ENCODE peak calls at places on chromosomes 3 and 15, in five cellular contexts. One of them, this sample, is unnamed.

GRCh38 chr15:74988007-74988800 is 7.2 kb upstream of the SCAMP5 start:
- DNase-seq in HCT116: peak; percentile 41
- DNase-seq in breast epithelium: no peak
- DNase-seq in uterus: no peak
- DNase-seq in testis: no peak
- DNase-seq in this sample: no peak

GRCh38 chr3:195802261-195802701 is 9.4 kb downstream of the MUC4 start:
- DNase-seq in HCT116: no peak
- DNase-seq in breast epithelium: no peak
- DNase-seq in uterus: no peak
- DNase-seq in testis: peak; percentile 61
- DNase-seq in this sample: no peak

GRCh38 chr3:98733778-98734281 is 29.3 kb upstream of the ST3GAL6 start:
- DNase-seq in HCT116: no peak
- DNase-seq in breast epithelium: no peak
- DNase-seq in uterus: no peak
- DNase-seq in testis: peak; percentile 41
- DNase-seq in this sample: peak; percentile 46

GRCh38 chr3:126341755-126342150 is 15.5 kb downstream of the KLF15 start:
- DNase-seq in HCT116: no peak
- DNase-seq in breast epithelium: peak; percentile 12
- DNase-seq in uterus: no peak
- DNase-seq in testis: peak; percentile 13
- DNase-seq in this sample: no peak

GRCh38 chr3:20622304-20622703 is 436.3 kb upstream of the SGO1 start:
- DNase-seq in HCT116: no peak
- DNase-seq in breast epithelium: no peak
- DNase-seq in uterus: no peak
- DNase-seq in testis: no peak
- DNase-seq in this sample: no peak

GRCh38 chr3:167110906-167111305 is 269.2 kb downstream of the ZBBX start:
- DNase-seq in HCT116: no peak
- DNase-seq in breast epithelium: no peak
- DNase-seq in uterus: no peak
- DNase-seq in testis: no peak
- DNase-seq in this sample: no peak

GRCh38 chr3:102105113-102105642 is 255.9 kb downstream of the NFKBIZ start:
- DNase-seq in HCT116: no peak
- DNase-seq in breast epithelium: no peak
- DNase-seq in uterus: no peak
- DNase-seq in testis: no peak
- DNase-seq in this sample: no peak

GRCh38 chr15:27563765-27564164 is 535.4 kb downstream of the OCA2 start:
- DNase-seq in HCT116: no peak
- DNase-seq in breast epithelium: no peak
- DNase-seq in uterus: no peak
- DNase-seq in testis: no peak
- DNase-seq in this sample: no peak

GRCh38 chr15:36449084-36449661 is 130.3 kb upstream of the CDIN1 start:
- DNase-seq in HCT116: peak; percentile 83
- DNase-seq in breast epithelium: no peak
- DNase-seq in uterus: no peak
- DNase-seq in testis: no peak
- DNase-seq in this sample: no peak

GRCh38 chr3:12138044-12138443 is 20.7 kb downstream of the TIMP4 start:
- DNase-seq in HCT116: peak; percentile 8
- DNase-seq in breast epithelium: no peak
- DNase-seq in uterus: no peak
- DNase-seq in testis: peak; percentile 47
- DNase-seq in this sample: no peak

GRCh38 chr3:30681276-30682211 is 75.1 kb downstream of the TGFBR2 start:
- DNase-seq in HCT116: no peak
- DNase-seq in breast epithelium: no peak
- DNase-seq in uterus: peak; percentile 67
- DNase-seq in testis: peak; percentile 59
- DNase-seq in this sample: no peak

GRCh38 chr3:172201136-172201989 is 162.0 kb downstream of the FNDC3B start:
- DNase-seq in HCT116: no peak
- DNase-seq in breast epithelium: peak; percentile 82
- DNase-seq in uterus: peak; percentile 66
- DNase-seq in testis: peak; percentile 60
- DNase-seq in this sample: peak; percentile 24

GRCh38 chr3:47294392-47294791 is 11.6 kb downstream of the KLHL18 start:
- DNase-seq in HCT116: no peak
- DNase-seq in breast epithelium: no peak
- DNase-seq in uterus: no peak
- DNase-seq in testis: no peak
- DNase-seq in this sample: no peak

GRCh38 chr3:14492948-14493881 is 46.9 kb downstream of the GRIP2 start:
- DNase-seq in HCT116: no peak
- DNase-seq in breast epithelium: no peak
- DNase-seq in uterus: no peak
- DNase-seq in testis: peak; percentile 47
- DNase-seq in this sample: no peak

GRCh38 chr15:50828610-50829206 is 63.2 kb upstream of the SPPL2A start:
- DNase-seq in HCT116: peak; percentile 27
- DNase-seq in breast epithelium: no peak
- DNase-seq in uterus: peak; percentile 28
- DNase-seq in testis: no peak
- DNase-seq in this sample: no peak

GRCh38 chr3:139326131-139326530 is 17.7 kb upstream of the MRPS22 start:
- DNase-seq in HCT116: no peak
- DNase-seq in breast epithelium: no peak
- DNase-seq in uterus: no peak
- DNase-seq in testis: no peak
- DNase-seq in this sample: no peak

GRCh38 chr15:25693321-25694237 is 169.5 kb downstream of the ATP10A start:
- DNase-seq in HCT116: no peak
- DNase-seq in breast epithelium: peak; percentile 50
- DNase-seq in uterus: no peak
- DNase-seq in testis: peak; percentile 64
- DNase-seq in this sample: no peak

GRCh38 chr3:185986201-185986600 is 48.4 kb upstream of the TRA2B start:
- DNase-seq in HCT116: no peak
- DNase-seq in breast epithelium: no peak
- DNase-seq in uterus: no peak
- DNase-seq in testis: peak; percentile 46
- DNase-seq in this sample: no peak

GRCh38 chr3:180421221-180421620 is 180.7 kb upstream of the TTC14 start:
- DNase-seq in HCT116: no peak
- DNase-seq in breast epithelium: no peak
- DNase-seq in uterus: no peak
- DNase-seq in testis: no peak
- DNase-seq in this sample: no peak

GRCh38 chr15:101088788-101089578 is 162.9 kb downstream of the CHSY1 start:
- DNase-seq in HCT116: peak; percentile 26
- DNase-seq in breast epithelium: peak; percentile 74
- DNase-seq in uterus: peak; percentile 55
- DNase-seq in testis: peak; percentile 82
- DNase-seq in this sample: peak; percentile 59

GRCh38 chr15:34812369-34812768 is 17.0 kb upstream of the ACTC1 start:
- DNase-seq in HCT116: no peak
- DNase-seq in breast epithelium: no peak
- DNase-seq in uterus: no peak
- DNase-seq in testis: no peak
- DNase-seq in this sample: no peak

GRCh38 chr3:9081201-9081818 is 118.0 kb upstream of the RAD18 start:
- DNase-seq in HCT116: no peak
- DNase-seq in breast epithelium: no peak
- DNase-seq in uterus: no peak
- DNase-seq in testis: no peak
- DNase-seq in this sample: no peak

GRCh38 chr3:65356331-65357286 is 668.8 kb upstream of the ADAMTS9 start:
- DNase-seq in HCT116: no peak
- DNase-seq in breast epithelium: no peak
- DNase-seq in uterus: no peak
- DNase-seq in testis: peak; percentile 20
- DNase-seq in this sample: no peak

GRCh38 chr3:179416681-179417080 is 34.6 kb downstream of the GNB4 start:
- DNase-seq in HCT116: no peak
- DNase-seq in breast epithelium: no peak
- DNase-seq in uterus: no peak
- DNase-seq in testis: no peak
- DNase-seq in this sample: no peak

GRCh38 chr15:52428297-52428696 is 100.4 kb downstream of the MYO5A start:
- DNase-seq in HCT116: no peak
- DNase-seq in breast epithelium: no peak
- DNase-seq in uterus: no peak
- DNase-seq in testis: no peak
- DNase-seq in this sample: no peak

GRCh38 chr3:30913176-30913575 is 18.7 kb upstream of the GADL1 start:
- DNase-seq in HCT116: no peak
- DNase-seq in breast epithelium: no peak
- DNase-seq in uterus: no peak
- DNase-seq in testis: no peak
- DNase-seq in this sample: no peak

DNA sequence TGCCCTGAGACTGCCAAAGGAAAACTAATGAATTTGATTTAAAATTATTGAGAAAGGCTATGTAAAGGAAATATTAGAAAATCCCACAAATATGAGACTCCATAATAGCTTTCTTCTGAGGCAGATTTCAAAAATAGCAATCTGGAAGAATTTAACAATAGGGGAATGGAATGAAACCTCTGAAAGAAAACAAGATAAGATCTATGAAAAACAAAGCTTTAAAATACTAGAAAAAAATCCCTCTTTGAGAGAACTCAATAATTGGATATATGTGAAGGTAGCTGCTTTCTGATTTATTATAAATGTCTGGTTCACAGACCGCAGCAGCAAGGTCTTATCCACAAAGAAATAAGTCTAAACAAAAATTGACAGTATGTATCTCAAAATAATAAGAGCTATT is 319.5 kb upstream of the THBS1 start:
- DNase-seq in HCT116: no peak
- DNase-seq in breast epithelium: no peak
- DNase-seq in uterus: no peak
- DNase-seq in testis: no peak
- DNase-seq in this sample: no peak
- TF ChIP-seq CTCF in HCT116: no peak
- TF ChIP-seq CTCF in breast epithelium: no peak
- TF ChIP-seq CTCF in uterus: no peak
- TF ChIP-seq CTCF in testis: no peak
- TF ChIP-seq CTCF in this sample: no peak

GRCh38 chr3:49164983-49165720 is 979 bp downstream of the CCDC71 start:
- DNase-seq in HCT116: no peak
- DNase-seq in breast epithelium: no peak
- DNase-seq in uterus: no peak
- DNase-seq in testis: no peak
- DNase-seq in this sample: no peak
- TF ChIP-seq POLR2A in HCT116: no peak
- TF ChIP-seq POLR2A in breast epithelium: no peak
- TF ChIP-seq POLR2A in uterus: no peak
- TF ChIP-seq POLR2A in testis: no peak
- TF ChIP-seq POLR2A in this sample: no peak

GRCh38 chr3:164883161-164883560 is 195.1 kb downstream of the SI start:
- DNase-seq in HCT116: no peak
- DNase-seq in breast epithelium: no peak
- DNase-seq in uterus: no peak
- DNase-seq in testis: no peak
- DNase-seq in this sample: no peak
- H3K27ac ChIP-seq in HCT116: no peak overlapping the region
- H3K27ac ChIP-seq in breast epithelium: no peak overlapping the region
- H3K27ac ChIP-seq in uterus: no peak overlapping the region
- H3K27ac ChIP-seq in testis: no peak overlapping the region
- H3K27ac ChIP-seq in this sample: no peak overlapping the region

DNA sequence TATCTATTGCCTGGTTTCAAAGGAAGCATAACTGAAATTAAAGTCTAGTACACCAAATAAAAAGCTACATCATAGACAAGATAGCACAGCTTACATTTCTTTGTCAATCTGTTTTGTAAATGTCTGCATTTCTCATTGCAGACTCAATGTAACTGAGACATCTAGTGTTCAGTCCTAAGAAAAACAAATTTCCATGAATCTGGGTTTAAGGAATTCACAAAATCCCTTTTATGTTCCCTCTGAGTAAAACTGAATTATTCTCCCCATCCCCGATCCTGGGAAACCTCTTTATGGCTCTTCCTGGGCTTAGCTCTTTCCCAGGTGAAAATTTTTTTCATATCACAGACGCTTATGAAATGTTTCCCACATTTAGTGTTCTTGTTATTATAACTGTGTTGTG is 21.6 kb upstream of the RASA2 start:
- DNase-seq in HCT116: no peak
- DNase-seq in breast epithelium: no peak
- DNase-seq in uterus: no peak
- DNase-seq in testis: no peak
- DNase-seq in this sample: no peak
- TF ChIP-seq CTCF in HCT116: no peak
- TF ChIP-seq CTCF in breast epithelium: no peak
- TF ChIP-seq CTCF in uterus: no peak
- TF ChIP-seq CTCF in testis: no peak
- TF ChIP-seq CTCF in this sample: no peak

GRCh38 chr3:119555309-119555735 is 4.1 kb downstream of the CD80 start:
- DNase-seq in HCT116: no peak
- DNase-seq in breast epithelium: no peak
- DNase-seq in uterus: no peak
- DNase-seq in testis: no peak
- DNase-seq in this sample: no peak

GRCh38 chr3:119551525-119552063 is 7.8 kb downstream of the CD80 start:
- DNase-seq in HCT116: no peak
- DNase-seq in breast epithelium: no peak
- DNase-seq in uterus: no peak
- DNase-seq in testis: no peak
- DNase-seq in this sample: no peak

GRCh38 chr3:119555929-119556328 is 3.5 kb downstream of the CD80 start:
- DNase-seq in HCT116: no peak
- DNase-seq in breast epithelium: no peak
- DNase-seq in uterus: no peak
- DNase-seq in testis: no peak
- DNase-seq in this sample: no peak

DNA sequence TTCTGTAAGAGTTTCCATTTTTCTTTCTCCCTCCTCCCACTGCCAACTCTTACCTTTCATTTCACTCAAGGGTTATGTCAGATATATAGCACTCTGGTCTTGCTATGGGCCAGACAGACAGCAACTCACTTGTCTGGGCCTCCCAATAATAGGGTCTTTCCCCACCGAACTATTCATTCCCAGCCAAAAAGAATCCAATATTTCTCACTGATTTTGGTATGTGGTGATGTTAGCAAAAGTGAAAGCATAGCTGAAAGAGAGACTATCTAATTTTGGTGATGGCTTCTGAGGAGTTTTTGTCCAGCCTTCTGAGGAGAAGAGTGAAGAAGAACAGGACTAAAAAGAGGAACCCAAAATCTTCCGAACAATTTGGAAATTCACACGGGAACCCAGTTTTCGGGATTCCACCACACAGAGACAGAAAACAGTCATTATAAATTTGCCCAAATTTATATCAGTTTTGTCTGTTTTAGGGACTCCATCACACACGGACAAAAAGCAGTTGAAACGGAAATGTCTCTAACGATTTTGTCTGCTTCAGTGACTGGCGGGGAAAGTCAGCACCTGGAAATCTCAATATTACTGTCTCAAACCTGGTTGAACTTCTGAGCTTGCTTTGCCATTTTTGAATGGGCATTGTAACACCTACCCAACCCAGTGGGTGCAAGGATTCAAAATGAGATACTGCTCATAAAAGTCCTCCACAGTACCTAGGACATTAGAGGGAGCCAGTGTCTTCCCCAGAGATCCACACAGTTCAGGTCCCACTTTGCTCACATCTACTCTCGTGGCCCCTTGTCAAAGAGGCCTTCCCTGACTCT is 9.1 kb downstream of the CD80 start:
- DNase-seq in HCT116: no peak
- DNase-seq in breast epithelium: no peak
- DNase-seq in uterus: no peak
- DNase-seq in testis: no peak
- DNase-seq in this sample: no peak
- TF ChIP-seq POLR2A in HCT116: no peak
- TF ChIP-seq POLR2A in breast epithelium: no peak
- TF ChIP-seq POLR2A in uterus: no peak
- TF ChIP-seq POLR2A in testis: no peak
- TF ChIP-seq POLR2A in this sample: no peak